ENCODE peak calls at places on chromosomes 1 and 21, in five cellular contexts. S is uterus, I is NB4, T is A549, V is ovary. H is an unnamed sample.
A peak's percentile ranks its signal among the peaks of the same experiment; 100 is the strongest.

GRCh38 chr1:160206421-160207117 is 1.4 kb downstream of the PEA15 start:
- DNase-seq in S (no peak), V (no peak), T (peak; percentile 71), I (peak; percentile 35), H (no peak)

GRCh38 chr21:19218163-19218562 is 814.6 kb upstream of the TMPRSS15 start:
- DNase-seq in T (no peak), V (no peak), I (no peak), S (no peak), H (no peak)

GRCh38 chr21:27407296-27407695 is 440.4 kb upstream of the ADAMTS5 start:
- DNase-seq in T (no peak), I (no peak), V (no peak), S (no peak), H (no peak)

GRCh38 chr1:55378582-55378981 is 163.4 kb upstream of the USP24 start:
- DNase-seq in I (peak; percentile 22), V (no peak), T (no peak), S (peak; percentile 31), H (peak; percentile 18)

GRCh38 chr1:50553921-50554320 is 130.7 kb upstream of the DMRTA2 start:
- DNase-seq in S (no peak), V (no peak), T (no peak), I (no peak), H (no peak)

GRCh38 chr1:30106125-30106524 is 617.3 kb downstream of the MATN1 start:
- DNase-seq in V (no peak), S (peak; percentile 34), I (peak; percentile 41), T (peak; percentile 38), H (no peak)

GRCh38 chr1:206700445-206701036 is 15.8 kb downstream of the MAPKAPK2 start:
- DNase-seq in S (no peak), V (no peak), I (no peak), T (no peak), H (no peak)

GRCh38 chr1:204319462-204319861 is 40.3 kb downstream of the PLEKHA6 start:
- DNase-seq in T (peak; percentile 80), V (no peak), S (peak; percentile 22), I (no peak), H (no peak)

GRCh38 chr1:114756009-114756892 is 1.5 kb downstream of the CSDE1 start:
- DNase-seq in I (peak; percentile 6), T (no peak), V (no peak), S (no peak), H (no peak)

GRCh38 chr1:51966559-51966958 is 23.9 kb downstream of the RAB3B start:
- DNase-seq in I (no peak), V (no peak), T (no peak), S (no peak), H (no peak)

GRCh38 chr1:230495891-230496385 is 69.8 kb upstream of the PGBD5 start:
- DNase-seq in S (no peak), I (no peak), V (no peak), T (peak; percentile 22), H (no peak)

GRCh38 chr1:163174524-163175437 is 27.9 kb downstream of the RGS5 start:
- DNase-seq in I (peak; percentile 53), S (peak; percentile 58), T (peak; percentile 26), V (peak; percentile 23), H (no peak)

GRCh38 chr1:198681831-198682756 is 43.3 kb downstream of the PTPRC start:
- DNase-seq in T (no peak), I (peak; percentile 98), V (no peak), S (peak; percentile 26), H (peak; percentile 76)

GRCh38 chr1:200896571-200897187 is 2.0 kb downstream of the INAVA start:
- DNase-seq in I (peak; percentile 92), S (no peak), V (no peak), T (peak; percentile 93), H (no peak)

GRCh38 chr21:44983421-44984206 is 43.8 kb downstream of the SLX9 start:
- DNase-seq in V (no peak), T (no peak), I (no peak), S (no peak), H (no peak)

GRCh38 chr1:166084613-166085012 is 82.2 kb downstream of the FAM78B start:
- DNase-seq in S (no peak), V (no peak), I (no peak), T (no peak), H (no peak)

GRCh38 chr1:18249691-18250090 is 142.1 kb downstream of the IGSF21 start:
- DNase-seq in I (no peak), V (no peak), S (no peak), T (no peak), H (no peak)

GRCh38 chr1:223525957-223526356 is 132.7 kb downstream of the CCDC185 start:
- DNase-seq in S (no peak), T (no peak), V (no peak), I (no peak), H (no peak)

GRCh38 chr1:27005648-27006496 is 6.8 kb downstream of the TENT5B start:
- DNase-seq in T (no peak), I (no peak), V (no peak), S (no peak), H (no peak)

GRCh38 chr21:18370292-18370691 is 33.3 kb downstream of the TMPRSS15 start:
- DNase-seq in V (no peak), S (no peak), T (no peak), I (no peak), H (no peak)

GRCh38 chr1:16326833-16327404 is 25.4 kb downstream of the FBXO42 start:
- DNase-seq in S (no peak), I (peak; percentile 4), V (no peak), T (no peak), H (no peak)

GRCh38 chr1:107648071-107648470 is 316.9 kb downstream of the VAV3 start:
- DNase-seq in V (no peak), S (no peak), T (no peak), I (no peak), H (no peak)

GRCh38 chr1:87093286-87093685 is 178.9 kb downstream of the HS2ST1 start:
- DNase-seq in T (no peak), I (no peak), S (no peak), V (no peak), H (no peak)

GRCh38 chr1:15943515-15944307 is 32.2 kb downstream of the ZBTB17 start:
- DNase-seq in S (peak; percentile 18), I (no peak), T (no peak), V (no peak), H (no peak)

GRCh38 chr1:185595835-185596667 is 138.1 kb upstream of the HMCN1 start:
- DNase-seq in I (peak; percentile 55), T (peak; percentile 58), V (no peak), S (no peak), H (no peak)

DNA sequence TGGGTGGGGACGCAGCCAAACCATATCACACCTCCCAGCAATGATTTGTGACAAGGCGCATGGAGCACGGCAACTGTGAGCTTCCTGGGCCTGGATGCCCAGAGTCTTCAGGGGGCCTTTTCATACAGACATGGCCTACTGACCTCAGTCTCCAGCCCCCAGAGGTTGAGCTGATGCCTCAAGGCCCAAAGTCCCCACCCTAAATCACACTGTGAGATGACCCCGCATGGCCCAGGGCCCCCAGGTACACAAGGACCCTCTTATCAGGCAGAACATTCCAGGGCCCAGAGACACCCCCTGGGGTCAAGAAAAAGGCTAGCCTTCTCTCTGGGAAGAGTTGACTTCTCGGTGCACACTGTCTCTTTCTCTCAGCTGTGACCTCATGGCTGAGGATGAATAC is 179.7 kb upstream of the C1orf174 start:
- DNase-seq in I (no peak), V (no peak), T (no peak), S (no peak), H (peak; percentile 56)
- TF ChIP-seq POLR2A in I (no peak), V (no peak), T (no peak), S (no peak), H (no peak)

DNA sequence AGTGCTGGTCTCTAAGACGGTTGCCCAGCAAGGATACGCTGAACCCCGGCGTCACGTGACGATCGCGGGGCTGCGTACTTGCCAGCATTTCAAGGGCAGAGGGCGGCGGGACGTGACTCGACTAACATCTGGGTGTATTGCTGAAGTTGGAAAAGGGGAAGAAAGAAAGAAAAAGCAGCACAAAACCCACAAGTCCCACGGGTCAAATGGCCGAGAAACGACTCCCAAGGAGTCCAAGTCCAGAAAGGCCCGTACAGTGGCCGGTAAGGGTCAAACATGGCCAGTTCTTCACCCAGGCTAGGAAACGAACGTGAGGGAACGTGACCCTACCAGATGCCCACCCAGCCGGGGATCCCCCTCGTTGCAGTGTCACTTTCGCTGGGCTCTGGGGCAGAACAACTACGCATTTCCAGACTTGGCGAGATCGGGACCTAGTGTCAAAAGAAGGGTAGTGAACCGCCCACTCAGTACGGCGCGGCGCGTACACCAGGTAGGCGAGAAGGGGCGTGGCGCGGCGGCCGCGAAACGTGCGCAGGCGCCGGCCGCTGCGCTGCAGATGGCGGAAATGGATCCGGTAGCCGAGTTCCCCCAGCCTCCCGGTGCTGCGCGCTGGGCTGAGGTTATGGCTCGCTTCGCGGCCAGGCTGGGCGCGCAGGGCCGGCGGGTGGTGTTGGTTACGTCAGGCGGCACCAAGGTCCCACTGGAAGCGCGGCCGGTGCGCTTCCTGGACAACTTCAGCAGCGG is at the start of the genes PPCS and ZMYND12:
- DNase-seq in I (peak; percentile 95), V (peak; percentile 85), T (peak; percentile 62), S (peak; percentile 85), H (peak; percentile 96)
- TF ChIP-seq POLR2A in I (peak; percentile 84), V (peak; percentile 34), T (peak; percentile 80), S (peak; percentile 58), H (no peak)

DNA sequence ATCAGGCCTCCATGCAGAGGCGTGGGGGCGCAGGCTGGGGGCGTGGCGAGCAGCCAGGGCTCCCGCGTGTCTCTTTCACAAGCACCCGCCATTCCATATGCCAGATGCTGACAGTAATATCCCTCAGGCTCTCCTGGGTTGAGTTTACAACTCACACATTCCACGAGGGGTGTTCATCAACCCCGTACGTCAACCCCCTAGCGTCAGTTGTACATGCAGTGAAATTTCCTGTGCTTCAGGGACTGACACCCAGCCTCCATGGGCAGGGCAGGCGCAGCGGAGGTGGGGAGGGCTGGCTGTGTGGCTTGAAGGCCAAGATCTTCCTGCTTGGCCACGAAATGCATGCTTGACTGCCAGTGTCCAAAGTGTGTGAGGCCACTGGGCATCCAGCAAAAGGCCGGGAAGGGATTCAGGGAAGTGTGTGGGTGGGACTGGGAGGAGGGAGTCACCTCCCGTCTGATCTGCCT is 33.6 kb downstream of the CLIC6 start:
- DNase-seq in S (peak; percentile 23), T (no peak), I (no peak), V (no peak), H (peak; percentile 92)
- TF ChIP-seq POLR2A in S (no peak), T (no peak), I (no peak), V (no peak), H (no peak)

GRCh38 chr1:207799989-207800648 is 48.3 kb downstream of the CD46 start:
- DNase-seq in T (no peak), V (no peak), I (no peak), S (no peak), H (no peak)

GRCh38 chr1:207803678-207804077 is 51.8 kb downstream of the CD46 start:
- DNase-seq in V (no peak), S (no peak), I (no peak), T (no peak), H (no peak)

GRCh38 chr1:207798847-207799246 is 47.0 kb downstream of the CD46 start:
- DNase-seq in I (peak; percentile 63), S (no peak), V (no peak), T (no peak), H (no peak)

GRCh38 chr1:207804746-207805468 is 53.1 kb downstream of the CD46 start:
- DNase-seq in T (no peak), I (no peak), V (no peak), S (no peak), H (no peak)

DNA sequence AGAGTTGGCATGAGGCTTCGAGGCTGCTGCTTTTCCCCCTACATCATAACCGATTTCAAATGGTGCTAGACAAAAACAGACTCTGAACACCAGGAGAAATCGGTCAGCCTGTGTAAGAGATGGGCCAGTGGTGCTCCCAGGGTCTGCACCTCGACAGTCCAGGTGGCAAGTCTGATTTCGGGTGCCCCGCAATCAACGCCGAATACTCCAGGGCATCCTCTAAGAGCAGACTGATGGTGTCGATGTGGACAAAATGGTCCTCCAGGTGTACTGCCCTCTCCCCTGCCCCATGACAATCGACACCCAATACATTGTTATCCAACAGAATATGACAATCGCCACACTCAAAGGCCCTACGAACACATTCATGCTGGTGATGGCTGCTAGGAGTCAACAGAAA is 50.0 kb downstream of the CD46 start:
- DNase-seq in T (no peak), V (no peak), S (no peak), I (no peak), H (no peak)
- TF ChIP-seq POLR2A in T (no peak), V (no peak), S (no peak), I (no peak), H (no peak)